ENCODE peak calls at places on chromosomes 3 and 15, in six cellular contexts. One of them, this sample, is unnamed.

GRCh38 chr3:178036745-178037144 is 499.5 kb upstream of the KCNMB2 start:
- DNase-seq in upper lobe of right lung: no peak
- DNase-seq in lower lobe of right lung: no peak
- DNase-seq in stomach: no peak
- DNase-seq in left lung: no peak
- DNase-seq in IMR-90: peak
- DNase-seq in this sample: peak

GRCh38 chr3:50671331-50671730 is 3.4 kb upstream of the DOCK3 start:
- DNase-seq in upper lobe of right lung: no peak
- DNase-seq in lower lobe of right lung: no peak
- DNase-seq in stomach: no peak
- DNase-seq in left lung: no peak
- DNase-seq in IMR-90: peak
- DNase-seq in this sample: peak

GRCh38 chr3:23161308-23161707 is 41.8 kb upstream of the UBE2E2 start:
- DNase-seq in upper lobe of right lung: no peak
- DNase-seq in lower lobe of right lung: no peak
- DNase-seq in stomach: no peak
- DNase-seq in left lung: no peak
- DNase-seq in IMR-90: no peak
- DNase-seq in this sample: no peak

GRCh38 chr15:87155771-87156170 is 1076.1 kb downstream of the AGBL1 start:
- DNase-seq in upper lobe of right lung: no peak
- DNase-seq in lower lobe of right lung: no peak
- DNase-seq in stomach: no peak
- DNase-seq in left lung: no peak
- DNase-seq in IMR-90: no peak
- DNase-seq in this sample: no peak

GRCh38 chr3:45106874-45107273 is 39.3 kb downstream of the CDCP1 start:
- DNase-seq in upper lobe of right lung: no peak
- DNase-seq in lower lobe of right lung: no peak
- DNase-seq in stomach: no peak
- DNase-seq in left lung: no peak
- DNase-seq in IMR-90: no peak
- DNase-seq in this sample: no peak

GRCh38 chr3:30733229-30733628 is 126.8 kb downstream of the TGFBR2 start:
- DNase-seq in upper lobe of right lung: no peak
- DNase-seq in lower lobe of right lung: no peak
- DNase-seq in stomach: no peak
- DNase-seq in left lung: no peak
- DNase-seq in IMR-90: no peak
- DNase-seq in this sample: no peak

GRCh38 chr3:155317211-155317610 is 23.7 kb upstream of the STRIT1 start:
- DNase-seq in upper lobe of right lung: no peak
- DNase-seq in lower lobe of right lung: no peak
- DNase-seq in stomach: no peak
- DNase-seq in left lung: no peak
- DNase-seq in IMR-90: no peak
- DNase-seq in this sample: no peak

GRCh38 chr3:190258634-190259033 is 63.6 kb downstream of the CLDN1 start:
- DNase-seq in upper lobe of right lung: no peak
- DNase-seq in lower lobe of right lung: no peak
- DNase-seq in stomach: no peak
- DNase-seq in left lung: no peak
- DNase-seq in IMR-90: peak
- DNase-seq in this sample: no peak

GRCh38 chr15:61556037-61556648 is 327.0 kb upstream of the RORA start:
- DNase-seq in upper lobe of right lung: no peak
- DNase-seq in lower lobe of right lung: no peak
- DNase-seq in stomach: no peak
- DNase-seq in left lung: no peak
- DNase-seq in IMR-90: peak
- DNase-seq in this sample: no peak

GRCh38 chr15:77650285-77650684 is 17.6 kb upstream of the LINGO1 start:
- DNase-seq in upper lobe of right lung: no peak
- DNase-seq in lower lobe of right lung: no peak
- DNase-seq in stomach: no peak
- DNase-seq in left lung: no peak
- DNase-seq in IMR-90: no peak
- DNase-seq in this sample: no peak

GRCh38 chr15:87489902-87490301 is 766.6 kb downstream of the NTRK3 start:
- DNase-seq in upper lobe of right lung: no peak
- DNase-seq in lower lobe of right lung: no peak
- DNase-seq in stomach: no peak
- DNase-seq in left lung: no peak
- DNase-seq in IMR-90: no peak
- DNase-seq in this sample: no peak

GRCh38 chr15:85730001-85730820 is 64.5 kb downstream of the KLHL25 start:
- DNase-seq in upper lobe of right lung: no peak
- DNase-seq in lower lobe of right lung: no peak
- DNase-seq in stomach: no peak
- DNase-seq in left lung: no peak
- DNase-seq in IMR-90: peak
- DNase-seq in this sample: peak

GRCh38 chr3:109195812-109196211 is 59.3 kb downstream of the C3orf85 start:
- DNase-seq in upper lobe of right lung: no peak
- DNase-seq in lower lobe of right lung: no peak
- DNase-seq in stomach: no peak
- DNase-seq in left lung: no peak
- DNase-seq in IMR-90: no peak
- DNase-seq in this sample: no peak

GRCh38 chr15:35999211-35999610 is 453.2 kb upstream of the DPH6 start:
- DNase-seq in upper lobe of right lung: no peak
- DNase-seq in lower lobe of right lung: no peak
- DNase-seq in stomach: no peak
- DNase-seq in left lung: no peak
- DNase-seq in IMR-90: no peak
- DNase-seq in this sample: no peak

GRCh38 chr3:117264204-117264994 is 554.8 kb downstream of the TUSC7 start:
- DNase-seq in upper lobe of right lung: no peak
- DNase-seq in lower lobe of right lung: no peak
- DNase-seq in stomach: no peak
- DNase-seq in left lung: no peak
- DNase-seq in IMR-90: no peak
- DNase-seq in this sample: no peak

GRCh38 chr15:48177875-48178611 is at the start of gene MYEF2:
- DNase-seq in upper lobe of right lung: peak
- DNase-seq in lower lobe of right lung: peak
- DNase-seq in stomach: peak
- DNase-seq in left lung: peak
- DNase-seq in IMR-90: peak
- DNase-seq in this sample: peak

GRCh38 chr3:141333796-141334626 is 34.3 kb upstream of the ZBTB38 start:
- DNase-seq in upper lobe of right lung: no peak
- DNase-seq in lower lobe of right lung: no peak
- DNase-seq in stomach: no peak
- DNase-seq in left lung: no peak
- DNase-seq in IMR-90: peak
- DNase-seq in this sample: no peak

GRCh38 chr15:87033056-87033455 is 953.4 kb downstream of the AGBL1 start:
- DNase-seq in upper lobe of right lung: no peak
- DNase-seq in lower lobe of right lung: no peak
- DNase-seq in stomach: no peak
- DNase-seq in left lung: no peak
- DNase-seq in IMR-90: no peak
- DNase-seq in this sample: no peak

GRCh38 chr3:14780927-14781507 is 37.7 kb upstream of the FGD5 start:
- DNase-seq in upper lobe of right lung: peak
- DNase-seq in lower lobe of right lung: peak
- DNase-seq in stomach: peak
- DNase-seq in left lung: peak
- DNase-seq in IMR-90: peak
- DNase-seq in this sample: peak

GRCh38 chr3:185822221-185822956 is 2.5 kb downstream of the IGF2BP2 start:
- DNase-seq in upper lobe of right lung: no peak
- DNase-seq in lower lobe of right lung: no peak
- DNase-seq in stomach: no peak
- DNase-seq in left lung: no peak
- DNase-seq in IMR-90: peak
- DNase-seq in this sample: no peak

GRCh38 chr3:13215940-13216546 is 142.8 kb upstream of the IQSEC1 start:
- DNase-seq in upper lobe of right lung: no peak
- DNase-seq in lower lobe of right lung: no peak
- DNase-seq in stomach: no peak
- DNase-seq in left lung: peak
- DNase-seq in IMR-90: peak
- DNase-seq in this sample: no peak

GRCh38 chr3:165749241-165749640 is 88.0 kb downstream of the BCHE start:
- DNase-seq in upper lobe of right lung: no peak
- DNase-seq in lower lobe of right lung: no peak
- DNase-seq in stomach: no peak
- DNase-seq in left lung: no peak
- DNase-seq in IMR-90: no peak
- DNase-seq in this sample: no peak

GRCh38 chr3:61352300-61352699 is 101.0 kb upstream of the FHIT start:
- DNase-seq in upper lobe of right lung: no peak
- DNase-seq in lower lobe of right lung: no peak
- DNase-seq in stomach: no peak
- DNase-seq in left lung: no peak
- DNase-seq in IMR-90: no peak
- DNase-seq in this sample: no peak

GRCh38 chr15:101092867-101093202 is 159.0 kb downstream of the CHSY1 start:
- DNase-seq in upper lobe of right lung: no peak
- DNase-seq in lower lobe of right lung: no peak
- DNase-seq in stomach: no peak
- DNase-seq in left lung: no peak
- DNase-seq in IMR-90: no peak
- DNase-seq in this sample: no peak

GRCh38 chr15:55627730-55628368 is 39.7 kb upstream of the PYGO1 start:
- DNase-seq in upper lobe of right lung: no peak
- DNase-seq in lower lobe of right lung: no peak
- DNase-seq in stomach: peak
- DNase-seq in left lung: no peak
- DNase-seq in IMR-90: peak
- DNase-seq in this sample: peak

GRCh38 chr3:38001456-38002081 is 11.0 kb downstream of the VILL start:
- DNase-seq in upper lobe of right lung: peak
- DNase-seq in lower lobe of right lung: no peak
- DNase-seq in stomach: peak
- DNase-seq in left lung: no peak
- DNase-seq in IMR-90: no peak
- DNase-seq in this sample: no peak

GRCh38 chr15:72340366-72340765 is 20.4 kb upstream of the CELF6 start:
- DNase-seq in upper lobe of right lung: no peak
- DNase-seq in lower lobe of right lung: no peak
- DNase-seq in stomach: no peak
- DNase-seq in left lung: no peak
- DNase-seq in IMR-90: peak
- DNase-seq in this sample: no peak

GRCh38 chr3:195761031-195761430 is 40.3 kb downstream of the MUC20 start:
- DNase-seq in upper lobe of right lung: no peak
- DNase-seq in lower lobe of right lung: no peak
- DNase-seq in stomach: no peak
- DNase-seq in left lung: peak
- DNase-seq in IMR-90: no peak
- DNase-seq in this sample: no peak

GRCh38 chr15:71629761-71630499 is 180.4 kb upstream of the NR2E3 start:
- DNase-seq in upper lobe of right lung: no peak
- DNase-seq in lower lobe of right lung: no peak
- DNase-seq in stomach: no peak
- DNase-seq in left lung: no peak
- DNase-seq in IMR-90: no peak
- DNase-seq in this sample: no peak

GRCh38 chr3:119769394-119770149 is 12.3 kb upstream of the NR1I2 start:
- DNase-seq in upper lobe of right lung: no peak
- DNase-seq in lower lobe of right lung: no peak
- DNase-seq in stomach: no peak
- DNase-seq in left lung: no peak
- DNase-seq in IMR-90: peak
- DNase-seq in this sample: no peak

GRCh38 chr3:146468234-146468931 is 978 bp downstream of the PLSCR2 start:
- DNase-seq in upper lobe of right lung: no peak
- DNase-seq in lower lobe of right lung: no peak
- DNase-seq in stomach: no peak
- DNase-seq in left lung: no peak
- DNase-seq in IMR-90: peak
- DNase-seq in this sample: no peak

DNA sequence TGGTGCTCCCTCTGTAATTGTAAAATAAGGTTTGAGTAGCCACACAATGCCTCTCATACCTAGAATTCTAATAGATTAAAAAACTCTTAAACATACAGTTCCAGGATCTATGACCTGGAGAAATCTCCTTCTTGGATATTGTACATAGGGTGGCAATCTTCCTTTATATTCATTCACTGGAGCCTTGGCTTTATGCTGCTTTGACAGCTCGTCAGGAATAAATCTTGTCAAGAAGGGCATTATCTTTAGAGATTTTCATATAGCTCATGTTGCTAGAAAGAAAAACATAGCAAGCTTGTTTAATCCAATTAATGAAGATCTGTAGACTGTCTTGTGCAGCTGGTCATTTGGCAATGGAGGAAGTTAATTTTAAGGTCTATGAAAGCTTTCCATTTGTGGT is 131.1 kb downstream of the PYDC2 start:
- DNase-seq in upper lobe of right lung: no peak
- DNase-seq in lower lobe of right lung: no peak
- DNase-seq in stomach: no peak
- DNase-seq in left lung: no peak
- DNase-seq in IMR-90: no peak
- DNase-seq in this sample: no peak
- H3K4me3 ChIP-seq in upper lobe of right lung: no peak
- H3K4me3 ChIP-seq in lower lobe of right lung: no peak
- H3K4me3 ChIP-seq in stomach: no peak
- H3K4me3 ChIP-seq in left lung: no peak
- H3K4me3 ChIP-seq in IMR-90: no peak
- H3K4me3 ChIP-seq in this sample: no peak

DNA sequence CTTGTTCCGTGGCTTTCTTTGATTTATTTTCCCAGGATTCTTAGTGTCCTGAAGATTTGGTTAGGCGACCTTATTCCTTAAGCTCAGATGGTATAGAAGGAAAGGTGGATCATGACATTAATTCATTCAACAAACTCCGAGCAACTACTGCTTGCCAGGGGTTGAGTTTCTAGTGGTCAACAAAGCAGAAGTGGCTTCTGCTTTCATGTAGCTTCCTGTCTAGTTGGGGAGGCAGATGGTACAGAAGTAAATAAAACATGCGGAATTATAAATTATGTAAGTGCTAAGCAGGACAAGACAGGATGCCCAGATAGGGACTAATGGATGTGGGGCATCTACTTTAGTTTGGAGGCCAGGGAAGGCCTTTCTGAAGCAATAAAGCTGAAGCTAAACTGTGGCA is 15.5 kb downstream of the EEFSEC start:
- DNase-seq in upper lobe of right lung: no peak
- DNase-seq in lower lobe of right lung: no peak
- DNase-seq in stomach: no peak
- DNase-seq in left lung: no peak
- DNase-seq in IMR-90: no peak
- DNase-seq in this sample: no peak
- H3K27ac ChIP-seq in upper lobe of right lung: no peak
- H3K27ac ChIP-seq in lower lobe of right lung: no peak
- H3K27ac ChIP-seq in stomach: no peak
- H3K27ac ChIP-seq in left lung: no peak
- H3K27ac ChIP-seq in IMR-90: no peak
- H3K27ac ChIP-seq in this sample: no peak

GRCh38 chr15:31605467-31605931 is 278.9 kb downstream of the KLF13 start:
- DNase-seq in upper lobe of right lung: no peak
- DNase-seq in lower lobe of right lung: no peak
- DNase-seq in stomach: no peak
- DNase-seq in left lung: no peak
- DNase-seq in IMR-90: peak
- DNase-seq in this sample: no peak
- TF ChIP-seq CTCF in upper lobe of right lung: no peak
- TF ChIP-seq CTCF in lower lobe of right lung: no peak
- TF ChIP-seq CTCF in stomach: no peak
- TF ChIP-seq CTCF in left lung: no peak
- TF ChIP-seq CTCF in IMR-90: peak
- TF ChIP-seq CTCF in this sample: peak

GRCh38 chr3:64539451-64540196 is 148.2 kb downstream of the ADAMTS9 start:
- DNase-seq in upper lobe of right lung: no peak
- DNase-seq in lower lobe of right lung: no peak
- DNase-seq in stomach: no peak
- DNase-seq in left lung: no peak
- DNase-seq in IMR-90: peak
- DNase-seq in this sample: peak
- H3K4me3 ChIP-seq in upper lobe of right lung: no peak
- H3K4me3 ChIP-seq in lower lobe of right lung: no peak
- H3K4me3 ChIP-seq in stomach: no peak
- H3K4me3 ChIP-seq in left lung: no peak
- H3K4me3 ChIP-seq in IMR-90: no peak
- H3K4me3 ChIP-seq in this sample: no peak